ENCODE peak calls at places on chromosomes 7 and 10, in four cellular contexts. Y is Peyer's patch; U is stimulated activated CD4-positive, alpha-beta T cell treated with anti-CD3 and anti-CD28 coated beads, Interleukin-1b, Interleukin-23, amount 100 ng/mL, for 1 hour; F is A172. W is an unnamed sample.

GRCh38 chr10:24951201-24952145 is 933 bp downstream of the PRTFDC1 start:
- DNase-seq in Y (peak; percentile 66), U (no peak), F (peak; percentile 34), W (no peak)

GRCh38 chr10:33698028-33698427 is 363.6 kb upstream of the NRP1 start:
- DNase-seq in Y (no peak), U (no peak), F (no peak), W (no peak)

GRCh38 chr10:16545126-16545736 is 23.6 kb upstream of the C1QL3 start:
- DNase-seq in Y (no peak), U (no peak), F (peak; percentile 14), W (peak; percentile 39)

GRCh38 chr7:63899691-63900393 is 98.8 kb upstream of the ZNF722 start:
- DNase-seq in Y (peak; percentile 50), U (peak; percentile 52), F (no peak), W (peak; percentile 89)

GRCh38 chr10:73247509-73248258 is 629 bp upstream of the DNAJC9 start:
- DNase-seq in Y (no peak), U (no peak), F (peak; percentile 16), W (no peak)

GRCh38 chr7:151724920-151725584 is 151.9 kb downstream of the PRKAG2 start:
- DNase-seq in Y (no peak), U (no peak), F (no peak), W (no peak)

GRCh38 chr7:140062528-140063299 is at the start of gene PARP12:
- DNase-seq in Y (peak; percentile 96), U (peak; percentile 59), F (peak; percentile 54), W (peak; percentile 90)

GRCh38 chr7:80372415-80372814 is 139.4 kb downstream of the GNAT3 start:
- DNase-seq in Y (no peak), U (no peak), F (no peak), W (no peak)

GRCh38 chr7:116354546-116355422 is 144.4 kb downstream of the TES start:
- DNase-seq in Y (peak; percentile 51), U (no peak), F (peak; percentile 99), W (no peak)

GRCh38 chr10:114034943-114035645 is 8.6 kb upstream of the ADRB1 start:
- DNase-seq in Y (no peak), U (no peak), F (no peak), W (no peak)

GRCh38 chr10:61902448-61903183 is 1.1 kb downstream of the ARID5B start:
- DNase-seq in Y (peak; percentile 84), U (peak; percentile 23), F (peak; percentile 57), W (peak; percentile 58)

GRCh38 chr7:133300811-133301210 is 47.9 kb downstream of the EXOC4 start:
- DNase-seq in Y (no peak), U (no peak), F (no peak), W (no peak)

GRCh38 chr10:8702181-8702580 is 647.7 kb downstream of the GATA3 start:
- DNase-seq in Y (no peak), U (no peak), F (no peak), W (no peak)

GRCh38 chr7:155593455-155594162 is 47.2 kb upstream of the CNPY1 start:
- DNase-seq in Y (no peak), U (no peak), F (no peak), W (no peak)

GRCh38 chr7:23490357-23491131 is 20.3 kb upstream of the IGF2BP3 start:
- DNase-seq in Y (peak; percentile 69), U (no peak), F (no peak), W (peak; percentile 60)

GRCh38 chr7:139842414-139843210 is 13.5 kb downstream of the TBXAS1 start:
- DNase-seq in Y (no peak), U (no peak), F (no peak), W (no peak)

GRCh38 chr10:124474502-124475070 is 13.0 kb downstream of the LHPP start:
- DNase-seq in Y (no peak), U (no peak), F (no peak), W (no peak)

GRCh38 chr7:136594739-136595144 is 273.7 kb upstream of the CHRM2 start:
- DNase-seq in Y (no peak), U (no peak), F (no peak), W (no peak)

GRCh38 chr10:124035928-124036558 is 57.4 kb downstream of the CHST15 start:
- DNase-seq in Y (peak; percentile 93), U (no peak), F (no peak), W (peak; percentile 22)

GRCh38 chr7:27547401-27547800 is 115.3 kb downstream of the HIBADH start:
- DNase-seq in Y (no peak), U (no peak), F (peak; percentile 30), W (no peak)

GRCh38 chr7:17456541-17456940 is 158.1 kb downstream of the AHR start:
- DNase-seq in Y (no peak), U (no peak), F (no peak), W (no peak)

GRCh38 chr7:151816562-151817314 is 60.2 kb downstream of the PRKAG2 start:
- DNase-seq in Y (no peak), U (no peak), F (no peak), W (no peak)

GRCh38 chr7:46626261-46627037 is 705.4 kb upstream of the IGFBP3 start:
- DNase-seq in Y (no peak), U (no peak), F (no peak), W (no peak)

GRCh38 chr10:128576916-128577670 is 450.9 kb upstream of the MKI67 start:
- DNase-seq in Y (no peak), U (no peak), F (no peak), W (no peak)

GRCh38 chr7:143467724-143468123 is 9.9 kb upstream of the TAS2R41 start:
- DNase-seq in Y (no peak), U (no peak), F (no peak), W (no peak)

GRCh38 chr10:132540456-132540855 is 2.9 kb downstream of the INPP5A start:
- DNase-seq in Y (peak; percentile 50), U (no peak), F (no peak), W (no peak)

GRCh38 chr10:127195041-127195506 is 1.3 kb downstream of the INSYN2A start:
- DNase-seq in Y (no peak), U (no peak), F (no peak), W (no peak)

GRCh38 chr7:121537031-121537430 is 140.9 kb upstream of the FAM3C start:
- DNase-seq in Y (no peak), U (no peak), F (no peak), W (no peak)

GRCh38 chr7:136869006-136869961 is 832 bp downstream of the CHRM2 start:
- DNase-seq in Y (no peak), U (no peak), F (no peak), W (no peak)

GRCh38 chr7:43906327-43907010 is at the start of gene URGCP:
- DNase-seq in Y (peak; percentile 66), U (no peak), F (no peak), W (peak; percentile 46)

GRCh38 chr10:132881186-132881920 is 61.0 kb downstream of the CFAP46 start:
- DNase-seq in Y (peak; percentile 41), U (no peak), F (no peak), W (no peak)

GRCh38 chr7:94030634-94031033 is 26.5 kb upstream of the BET1 start:
- DNase-seq in Y (no peak), U (no peak), F (no peak), W (peak; percentile 51)

GRCh38 chr7:66326501-66327180 is 121.5 kb downstream of the TPST1 start:
- DNase-seq in Y (no peak), U (no peak), F (peak; percentile 73), W (no peak)